ENCODE peak calls at places on chromosomes 12 and 14, in five cellular contexts. A, C, L, K and Y are unnamed samples.

GRCh38 chr14:101877766-101878165 is 86.6 kb upstream of the DYNC1H1 start:
- DNase-seq in A (no peak), C (no peak), L (no peak), K (no peak), Y (no peak)

GRCh38 chr12:47270782-47271664 is 191.3 kb upstream of the AMIGO2 start:
- DNase-seq in A (peak; percentile 66), C (no peak), L (no peak), K (no peak), Y (no peak)

GRCh38 chr14:101876539-101876938 is 87.8 kb upstream of the DYNC1H1 start:
- DNase-seq in A (peak; percentile 83), C (peak; percentile 100), L (peak; percentile 95), K (peak; percentile 66), Y (no peak)

GRCh38 chr14:24032727-24033418 is 18.9 kb upstream of the CARMIL3 start:
- DNase-seq in A (peak; percentile 88), C (no peak), L (no peak), K (no peak), Y (peak; percentile 51)

GRCh38 chr12:34387711-34388635 is 365.7 kb downstream of the ALG10 start:
- DNase-seq in A (no peak), C (no peak), L (no peak), K (no peak), Y (no peak)

GRCh38 chr14:80973918-80974317 is 18.5 kb downstream of the TSHR start:
- DNase-seq in A (no peak), C (no peak), L (no peak), K (peak; percentile 99), Y (no peak)

GRCh38 chr12:87813476-87814234 is 215.5 kb downstream of the C12orf50 start:
- DNase-seq in A (peak; percentile 64), C (no peak), L (no peak), K (no peak), Y (peak; percentile 15)

GRCh38 chr12:122459211-122459610 is 36.7 kb upstream of the CLIP1 start:
- DNase-seq in A (peak; percentile 29), C (no peak), L (no peak), K (no peak), Y (no peak)

GRCh38 chr14:92074555-92074954 is 31.8 kb downstream of the ATXN3 start:
- DNase-seq in A (no peak), C (no peak), L (no peak), K (no peak), Y (no peak)

GRCh38 chr12:120257041-120257821 is 8.3 kb downstream of the PXN start:
- DNase-seq in A (peak; percentile 94), C (peak; percentile 98), L (no peak), K (no peak), Y (peak; percentile 76)

GRCh38 chr12:13609874-13610273 is 371.5 kb downstream of the GRIN2B start:
- DNase-seq in A (no peak), C (no peak), L (no peak), K (peak; percentile 18), Y (no peak)

GRCh38 chr12:6788972-6789905 is at the start of gene CD4:
- DNase-seq in A (no peak), C (no peak), L (peak; percentile 60), K (no peak), Y (peak; percentile 59)

GRCh38 chr14:25150934-25151790 is 101.2 kb upstream of the STXBP6 start:
- DNase-seq in A (peak; percentile 78), C (peak; percentile 53), L (peak; percentile 13), K (peak; percentile 66), Y (peak; percentile 31)

GRCh38 chr12:102478416-102479098 is 1.8 kb downstream of the IGF1 start:
- DNase-seq in A (no peak), C (peak; percentile 2), L (peak; percentile 51), K (peak; percentile 47), Y (no peak)

GRCh38 chr14:22163051-22163450 is 426.0 kb downstream of the DAD1 start:
- DNase-seq in A (no peak), C (no peak), L (no peak), K (no peak), Y (no peak)

GRCh38 chr12:84201976-84202375 is 710.6 kb downstream of the SLC6A15 start:
- DNase-seq in A (peak; percentile 2), C (no peak), L (no peak), K (peak; percentile 90), Y (no peak)

GRCh38 chr14:35369701-35370191 is 34.8 kb downstream of the NFKBIA start:
- DNase-seq in A (no peak), C (peak; percentile 86), L (no peak), K (peak; percentile 97), Y (no peak)

GRCh38 chr12:127515941-127516340 is 751.0 kb upstream of the TMEM132C start:
- DNase-seq in A (peak; percentile 58), C (no peak), L (no peak), K (no peak), Y (no peak)

GRCh38 chr12:13094349-13094748 is 9.1 kb downstream of the GSG1 start:
- DNase-seq in A (peak; percentile 79), C (peak; percentile 42), L (peak; percentile 30), K (no peak), Y (peak; percentile 36)

GRCh38 chr14:24915958-24916595 is 133.9 kb downstream of the STXBP6 start:
- DNase-seq in A (no peak), C (no peak), L (no peak), K (no peak), Y (no peak)

GRCh38 chr14:93323597-93323992 is 9.2 kb downstream of the BTBD7 start:
- DNase-seq in A (no peak), C (no peak), L (no peak), K (no peak), Y (no peak)

GRCh38 chr14:69321601-69322330 is 61.8 kb downstream of the GALNT16 start:
- DNase-seq in A (peak; percentile 31), C (no peak), L (no peak), K (no peak), Y (no peak)

GRCh38 chr12:80659512-80660094 is 47.8 kb upstream of the MYF6 start:
- DNase-seq in A (no peak), C (no peak), L (no peak), K (no peak), Y (no peak)

GRCh38 chr14:75422169-75422568 is 5.7 kb upstream of the JDP2 start:
- DNase-seq in A (peak; percentile 71), C (no peak), L (no peak), K (no peak), Y (peak; percentile 83)

GRCh38 chr12:46452776-46453175 is 80.2 kb upstream of the SLC38A2 start:
- DNase-seq in A (no peak), C (no peak), L (no peak), K (no peak), Y (no peak)

GRCh38 chr14:83909507-83909906 is 1620.4 kb upstream of the FLRT2 start:
- DNase-seq in A (peak; percentile 53), C (no peak), L (no peak), K (no peak), Y (no peak)

GRCh38 chr14:53310412-53310811 is 157.3 kb upstream of the DDHD1 start:
- DNase-seq in A (no peak), C (no peak), L (peak; percentile 3), K (no peak), Y (no peak)